ENCODE peak calls at places on chromosomes 12 and 14, in four cellular contexts. A is islet precursor cell, K is lung, H is heart left ventricle. U is an unnamed sample.

GRCh38 chr12:77231548-77231947 is 166.2 kb upstream of the E2F7 start:
- DNase-seq in A (no peak), K (peak), H (peak), U (no peak)

GRCh38 chr14:54127526-54127925 is 170.9 kb upstream of the BMP4 start:
- DNase-seq in H (no peak), K (no peak), A (no peak), U (peak)

GRCh38 chr12:82529096-82529495 is 157.6 kb upstream of the TMTC2 start:
- DNase-seq in H (no peak), A (no peak), K (no peak), U (no peak)

GRCh38 chr12:104181313-104181712 is 34.3 kb upstream of the TXNRD1 start:
- DNase-seq in A (no peak), K (no peak), H (no peak), U (peak)

GRCh38 chr14:58639842-58640484 is 2.2 kb downstream of the DACT1 start:
- DNase-seq in H (peak), K (peak), A (peak), U (peak)

GRCh38 chr14:59510001-59510400 is 25.7 kb downstream of the JKAMP start:
- DNase-seq in H (no peak), K (no peak), A (no peak), U (no peak)

GRCh38 chr12:6268484-6269157 is 41.9 kb upstream of the PLEKHG6 start:
- DNase-seq in H (no peak), A (no peak), K (no peak), U (no peak)

GRCh38 chr12:46402451-46402850 is 29.9 kb upstream of the SLC38A2 start:
- DNase-seq in H (no peak), K (no peak), A (no peak), U (no peak)

GRCh38 chr12:41496009-41496408 is 307.9 kb downstream of the PDZRN4 start:
- DNase-seq in K (no peak), A (no peak), H (no peak), U (no peak)

GRCh38 chr12:116450406-116450910 is 108.7 kb upstream of the MAP1LC3B2 start:
- DNase-seq in K (no peak), H (no peak), A (no peak), U (no peak)

GRCh38 chr14:91977909-91978308 is 30.4 kb upstream of the FBLN5 start:
- DNase-seq in H (no peak), K (no peak), A (no peak), U (no peak)

GRCh38 chr12:10186299-10186698 is 7.5 kb downstream of the TMEM52B start:
- DNase-seq in H (no peak), A (no peak), K (peak), U (no peak)

GRCh38 chr12:46400406-46400805 is 27.8 kb upstream of the SLC38A2 start:
- DNase-seq in K (no peak), A (no peak), H (no peak), U (no peak)

GRCh38 chr12:86914716-86915115 is 658.5 kb upstream of the MGAT4C start:
- DNase-seq in K (no peak), A (no peak), H (no peak), U (peak)

GRCh38 chr12:46557539-46558373 is 185.2 kb upstream of the SLC38A2 start:
- DNase-seq in A (no peak), K (no peak), H (no peak), U (no peak)

GRCh38 chr12:68521321-68521839 is 89.3 kb upstream of the RAP1B start:
- DNase-seq in K (no peak), A (no peak), H (no peak), U (no peak)

GRCh38 chr12:78698747-78699146 is 165.8 kb upstream of the SYT1 start:
- DNase-seq in K (no peak), H (no peak), A (no peak), U (no peak)

GRCh38 chr12:52390739-52391617 is 5.5 kb upstream of the KRT84 start:
- DNase-seq in K (no peak), H (no peak), A (peak), U (peak)

GRCh38 chr14:57066887-57067513 is 201.7 kb downstream of the EXOC5 start:
- DNase-seq in H (no peak), A (peak), K (no peak), U (peak)